ENCODE peak calls at places on chromosomes 6 and 20, in five cellular contexts. Q is stimulated activated CD4-positive, alpha-beta T cell treated with anti-CD3 and anti-CD28 coated beads, Interleukin-12 subunit alpha, Interleukin-12 subunit beta, amount 100 ng/mL, for 4 hours; I is left colon; W is natural killer cell; C is lower leg skin. Y is an unnamed sample.

GRCh38 chr6:170067923-170068360 is 222.9 kb downstream of the DLL1 start:
- DNase-seq in Q (no peak), I (peak), W (peak), C (no peak), Y (peak)

GRCh38 chr6:169070506-169071176 is 183.0 kb downstream of the THBS2 start:
- DNase-seq in Q (no peak), I (peak), W (no peak), C (peak), Y (peak)

GRCh38 chr20:60341062-60341461 is 382.8 kb downstream of the CDH26 start:
- DNase-seq in Q (no peak), I (no peak), W (no peak), C (no peak), Y (no peak)

GRCh38 chr6:34473967-34474366 is 8.1 kb downstream of the PACSIN1 start:
- DNase-seq in Q (no peak), I (no peak), W (no peak), C (no peak), Y (no peak)

GRCh38 chr6:51472745-51473483 is 614.5 kb downstream of the PKHD1 start:
- DNase-seq in Q (no peak), I (no peak), W (no peak), C (peak), Y (no peak)

GRCh38 chr6:118808794-118809668 is 84.9 kb upstream of the ASF1A start:
- DNase-seq in Q (no peak), I (no peak), W (no peak), C (no peak), Y (no peak)

GRCh38 chr6:143063631-143064030 is 2.9 kb downstream of the AIG1 start:
- DNase-seq in Q (no peak), I (no peak), W (no peak), C (no peak), Y (no peak)

GRCh38 chr6:157597461-157598312 is 216.7 kb downstream of the ZDHHC14 start:
- DNase-seq in Q (peak), I (peak), W (peak), C (peak), Y (no peak)

GRCh38 chr6:127857051-127857637 is 43.7 kb downstream of the THEMIS start:
- DNase-seq in Q (no peak), I (no peak), W (no peak), C (no peak), Y (no peak)

GRCh38 chr6:128242765-128243403 is 277.5 kb downstream of the PTPRK start:
- DNase-seq in Q (no peak), I (no peak), W (no peak), C (no peak), Y (no peak)

GRCh38 chr6:28137458-28138020 is 4.1 kb upstream of the ZKSCAN8 start:
- DNase-seq in Q (no peak), I (no peak), W (no peak), C (no peak), Y (no peak)

GRCh38 chr6:1820165-1820564 is 210.4 kb downstream of the FOXC1 start:
- DNase-seq in Q (no peak), I (no peak), W (no peak), C (no peak), Y (no peak)

GRCh38 chr6:13877116-13877515 is 47.6 kb upstream of the RNF182 start:
- DNase-seq in Q (no peak), I (no peak), W (no peak), C (no peak), Y (no peak)

GRCh38 chr6:167735498-167736201 is 91.1 kb upstream of the AFDN start:
- DNase-seq in Q (no peak), I (no peak), W (no peak), C (no peak), Y (no peak)

GRCh38 chr6:28947831-28948270 is 24.1 kb upstream of the TRIM27 start:
- DNase-seq in Q (no peak), I (no peak), W (no peak), C (no peak), Y (no peak)

GRCh38 chr6:38065734-38066133 is 246.2 kb downstream of the ZFAND3 start:
- DNase-seq in Q (no peak), I (no peak), W (no peak), C (no peak), Y (no peak)